ENCODE peak calls at places on chromosomes 6 and 20, in eight cellular contexts. N, S, C, W, Y, U, L and G are unnamed samples.

GRCh38 chr6:101268541-101268940 is 125.0 kb upstream of the GRIK2 start:
- DNase-seq in N (no peak), S (no peak), C (no peak), W (no peak), Y (no peak), U (no peak), L (no peak), G (no peak)

GRCh38 chr6:151330130-151330715 is 61.1 kb downstream of the ZBTB2 start:
- DNase-seq in N (peak; percentile 75), S (no peak), C (no peak), W (no peak), Y (no peak), U (no peak), L (no peak), G (no peak)

GRCh38 chr6:113147544-113147943 is 709.6 kb upstream of the MARCKS start:
- DNase-seq in N (no peak), S (no peak), C (no peak), W (no peak), Y (no peak), U (no peak), L (no peak), G (no peak)

GRCh38 chr6:159042003-159042823 is 2.6 kb downstream of the TAGAP start:
- DNase-seq in N (peak; percentile 68), S (peak; percentile 97), C (peak; percentile 68), W (peak; percentile 80), Y (peak; percentile 76), U (peak; percentile 70), L (peak; percentile 69), G (peak; percentile 54)

GRCh38 chr6:56073761-56074160 is 173.6 kb downstream of the COL21A1 start:
- DNase-seq in N (no peak), S (no peak), C (no peak), W (no peak), Y (no peak), U (no peak), L (no peak), G (no peak)

GRCh38 chr6:2630362-2630761 is 120.4 kb downstream of the MYLK4 start:
- DNase-seq in N (no peak), S (no peak), C (peak; percentile 97), W (peak; percentile 13), Y (no peak), U (peak; percentile 79), L (no peak), G (peak; percentile 81)

GRCh38 chr20:52379723-52380336 is 188.3 kb upstream of the ZFP64 start:
- DNase-seq in N (peak; percentile 42), S (peak; percentile 65), C (no peak), W (no peak), Y (peak; percentile 32), U (peak; percentile 15), L (no peak), G (peak; percentile 25)

GRCh38 chr6:99356641-99357040 is 7.2 kb upstream of the FAXC start:
- DNase-seq in N (no peak), S (no peak), C (no peak), W (no peak), Y (no peak), U (no peak), L (no peak), G (no peak)

GRCh38 chr20:17680128-17680835 is 1.8 kb downstream of the RRBP1 start:
- DNase-seq in N (no peak), S (peak; percentile 44), C (no peak), W (peak; percentile 47), Y (peak; percentile 10), U (peak; percentile 80), L (no peak), G (peak; percentile 22)

GRCh38 chr6:26305097-26305841 is 59.7 kb upstream of the BTN3A2 start:
- DNase-seq in N (no peak), S (peak; percentile 80), C (peak; percentile 80), W (no peak), Y (peak; percentile 86), U (peak; percentile 77), L (no peak), G (no peak)

GRCh38 chr20:5024103-5024502 is 22.8 kb upstream of the SLC23A2 start:
- DNase-seq in N (no peak), S (no peak), C (no peak), W (no peak), Y (no peak), U (no peak), L (no peak), G (no peak)

GRCh38 chr6:21240709-21241108 is 352.8 kb upstream of the SOX4 start:
- DNase-seq in N (no peak), S (no peak), C (no peak), W (no peak), Y (no peak), U (peak; percentile 19), L (no peak), G (no peak)

GRCh38 chr6:11412616-11413015 is 124.9 kb upstream of the TMEM170B start:
- DNase-seq in N (no peak), S (no peak), C (no peak), W (no peak), Y (no peak), U (no peak), L (no peak), G (no peak)

GRCh38 chr6:11416936-11417576 is 120.5 kb upstream of the TMEM170B start:
- DNase-seq in N (no peak), S (peak; percentile 57), C (no peak), W (no peak), Y (no peak), U (no peak), L (no peak), G (no peak)

GRCh38 chr6:11413112-11413687 is 124.3 kb upstream of the TMEM170B start:
- DNase-seq in N (no peak), S (no peak), C (no peak), W (no peak), Y (no peak), U (no peak), L (no peak), G (no peak)

GRCh38 chr6:11413728-11414127 is 123.8 kb upstream of the TMEM170B start:
- DNase-seq in N (no peak), S (no peak), C (no peak), W (no peak), Y (no peak), U (no peak), L (no peak), G (no peak)

GRCh38 chr6:11414564-11414963 is 123.0 kb upstream of the TMEM170B start:
- DNase-seq in N (no peak), S (peak; percentile 66), C (peak; percentile 57), W (no peak), Y (no peak), U (peak; percentile 78), L (peak; percentile 72), G (no peak)
- H3K4me3 ChIP-seq in N (no peak overlapping the region), S (no peak overlapping the region), C (no peak overlapping the region), W (no peak overlapping the region), Y (no peak overlapping the region), U (no peak overlapping the region), L (no peak overlapping the region), G (no peak overlapping the region)

GRCh38 chr6:15509335-15509933 is 153.4 kb downstream of the DTNBP1 start:
- DNase-seq in N (no peak), S (no peak), C (no peak), W (no peak), Y (peak; percentile 89), U (no peak), L (no peak), G (no peak)
- TF ChIP-seq REST in N (no peak), S (no peak), C (no peak), W (no peak), Y (peak; percentile 46), U (no peak), L (no peak), G (no peak)

GRCh38 chr6:37569317-37569716 is 69.6 kb upstream of the CCDC167 start:
- DNase-seq in N (no peak), S (no peak), C (no peak), W (no peak), Y (no peak), U (no peak), L (no peak), G (no peak)
- TF ChIP-seq POLR2AphosphoS5 in N (no peak), S (no peak), C (no peak), W (no peak), Y (no peak), U (no peak), L (no peak), G (no peak)

GRCh38 chr6:6616670-6617069 is 28.1 kb downstream of the LY86 start:
- DNase-seq in N (no peak), S (no peak), C (no peak), W (no peak), Y (no peak), U (no peak), L (no peak), G (no peak)

GRCh38 chr6:6614965-6615304 is 26.4 kb downstream of the LY86 start:
- DNase-seq in N (no peak), S (no peak), C (no peak), W (no peak), Y (no peak), U (no peak), L (no peak), G (no peak)

GRCh38 chr6:6611486-6611885 is 23.0 kb downstream of the LY86 start:
- DNase-seq in N (no peak), S (no peak), C (no peak), W (no peak), Y (no peak), U (no peak), L (no peak), G (no peak)

GRCh38 chr6:6612308-6612707 is 23.8 kb downstream of the LY86 start:
- DNase-seq in N (no peak), S (no peak), C (no peak), W (no peak), Y (peak; percentile 30), U (no peak), L (no peak), G (no peak)

GRCh38 chr6:6614096-6614964 is 25.8 kb downstream of the LY86 start:
- DNase-seq in N (no peak), S (no peak), C (no peak), W (no peak), Y (no peak), U (no peak), L (no peak), G (no peak)
- H3K4me3 ChIP-seq in N (no peak overlapping the region), S (no peak overlapping the region), C (no peak overlapping the region), W (no peak overlapping the region), Y (no peak overlapping the region), U (no peak overlapping the region), L (no peak overlapping the region), G (no peak overlapping the region)